ENCODE peak calls at places on chromosomes 12 and 14, in eight cellular contexts. One of them, this sample, is unnamed.

GRCh38 chr14:104882325-104882973 is 17.4 kb downstream of the CEP170B start:
- DNase-seq in cerebellar nuclear complex: no peak
- DNase-seq in A673: peak
- DNase-seq in T-helper 17 cell: peak
- DNase-seq in testis: no peak
- DNase-seq in AG09319: no peak
- DNase-seq in hepatic stellate cell: no peak
- DNase-seq in DMS 273 treated with DMSO at 0.1 percent for 48 hours: no peak
- DNase-seq in this sample: no peak

GRCh38 chr12:122121341-122122192 is 43.0 kb downstream of the MLXIP start:
- DNase-seq in cerebellar nuclear complex: no peak
- DNase-seq in A673: no peak
- DNase-seq in T-helper 17 cell: no peak
- DNase-seq in testis: no peak
- DNase-seq in AG09319: no peak
- DNase-seq in hepatic stellate cell: no peak
- DNase-seq in DMS 273 treated with DMSO at 0.1 percent for 48 hours: no peak
- DNase-seq in this sample: no peak

GRCh38 chr12:39490500-39491276 is 47.8 kb upstream of the KIF21A start:
- DNase-seq in cerebellar nuclear complex: no peak
- DNase-seq in A673: no peak
- DNase-seq in T-helper 17 cell: no peak
- DNase-seq in testis: no peak
- DNase-seq in AG09319: no peak
- DNase-seq in hepatic stellate cell: peak
- DNase-seq in DMS 273 treated with DMSO at 0.1 percent for 48 hours: no peak
- DNase-seq in this sample: no peak

GRCh38 chr14:103909531-103910261 is 18.6 kb upstream of the TDRD9 start:
- DNase-seq in cerebellar nuclear complex: no peak
- DNase-seq in A673: no peak
- DNase-seq in T-helper 17 cell: no peak
- DNase-seq in testis: no peak
- DNase-seq in AG09319: no peak
- DNase-seq in hepatic stellate cell: no peak
- DNase-seq in DMS 273 treated with DMSO at 0.1 percent for 48 hours: no peak
- DNase-seq in this sample: no peak

GRCh38 chr14:99177876-99178630 is 93.9 kb downstream of the BCL11B start:
- DNase-seq in cerebellar nuclear complex: no peak
- DNase-seq in A673: no peak
- DNase-seq in T-helper 17 cell: no peak
- DNase-seq in testis: no peak
- DNase-seq in AG09319: no peak
- DNase-seq in hepatic stellate cell: no peak
- DNase-seq in DMS 273 treated with DMSO at 0.1 percent for 48 hours: no peak
- DNase-seq in this sample: no peak

GRCh38 chr14:93023039-93023438 is 92.7 kb downstream of the ITPK1 start:
- DNase-seq in cerebellar nuclear complex: no peak
- DNase-seq in A673: peak
- DNase-seq in T-helper 17 cell: no peak
- DNase-seq in testis: peak
- DNase-seq in AG09319: no peak
- DNase-seq in hepatic stellate cell: no peak
- DNase-seq in DMS 273 treated with DMSO at 0.1 percent for 48 hours: no peak
- DNase-seq in this sample: no peak

GRCh38 chr14:50937325-50937724 is 7.0 kb downstream of the PYGL start:
- DNase-seq in cerebellar nuclear complex: no peak
- DNase-seq in A673: peak
- DNase-seq in T-helper 17 cell: no peak
- DNase-seq in testis: no peak
- DNase-seq in AG09319: no peak
- DNase-seq in hepatic stellate cell: no peak
- DNase-seq in DMS 273 treated with DMSO at 0.1 percent for 48 hours: no peak
- DNase-seq in this sample: no peak

GRCh38 chr14:77470192-77470870 is 12.4 kb downstream of the AHSA1 start:
- DNase-seq in cerebellar nuclear complex: no peak
- DNase-seq in A673: peak
- DNase-seq in T-helper 17 cell: no peak
- DNase-seq in testis: no peak
- DNase-seq in AG09319: no peak
- DNase-seq in hepatic stellate cell: no peak
- DNase-seq in DMS 273 treated with DMSO at 0.1 percent for 48 hours: no peak
- DNase-seq in this sample: no peak

GRCh38 chr12:122421815-122422737 is at the start of gene CLIP1:
- DNase-seq in cerebellar nuclear complex: no peak
- DNase-seq in A673: peak
- DNase-seq in T-helper 17 cell: peak
- DNase-seq in testis: peak
- DNase-seq in AG09319: peak
- DNase-seq in hepatic stellate cell: peak
- DNase-seq in DMS 273 treated with DMSO at 0.1 percent for 48 hours: no peak
- DNase-seq in this sample: peak

GRCh38 chr12:112322882-112323547 is 59.2 kb downstream of the HECTD4 start:
- DNase-seq in cerebellar nuclear complex: no peak
- DNase-seq in A673: no peak
- DNase-seq in T-helper 17 cell: no peak
- DNase-seq in testis: no peak
- DNase-seq in AG09319: no peak
- DNase-seq in hepatic stellate cell: no peak
- DNase-seq in DMS 273 treated with DMSO at 0.1 percent for 48 hours: no peak
- DNase-seq in this sample: no peak

GRCh38 chr12:105960319-105961076 is 178.3 kb downstream of the NUAK1 start:
- DNase-seq in cerebellar nuclear complex: no peak
- DNase-seq in A673: no peak
- DNase-seq in T-helper 17 cell: no peak
- DNase-seq in testis: peak
- DNase-seq in AG09319: no peak
- DNase-seq in hepatic stellate cell: no peak
- DNase-seq in DMS 273 treated with DMSO at 0.1 percent for 48 hours: no peak
- DNase-seq in this sample: no peak

GRCh38 chr12:25845415-25845814 is 113.1 kb upstream of the RASSF8 start:
- DNase-seq in cerebellar nuclear complex: no peak
- DNase-seq in A673: peak
- DNase-seq in T-helper 17 cell: no peak
- DNase-seq in testis: no peak
- DNase-seq in AG09319: no peak
- DNase-seq in hepatic stellate cell: no peak
- DNase-seq in DMS 273 treated with DMSO at 0.1 percent for 48 hours: no peak
- DNase-seq in this sample: no peak

GRCh38 chr12:92928431-92928961 is 599 bp downstream of the EEA1 start:
- DNase-seq in cerebellar nuclear complex: no peak
- DNase-seq in A673: no peak
- DNase-seq in T-helper 17 cell: no peak
- DNase-seq in testis: peak
- DNase-seq in AG09319: peak
- DNase-seq in hepatic stellate cell: peak
- DNase-seq in DMS 273 treated with DMSO at 0.1 percent for 48 hours: no peak
- DNase-seq in this sample: no peak

GRCh38 chr12:52977195-52977594 is 28.3 kb downstream of the KRT18 start:
- DNase-seq in cerebellar nuclear complex: no peak
- DNase-seq in A673: no peak
- DNase-seq in T-helper 17 cell: no peak
- DNase-seq in testis: no peak
- DNase-seq in AG09319: no peak
- DNase-seq in hepatic stellate cell: no peak
- DNase-seq in DMS 273 treated with DMSO at 0.1 percent for 48 hours: no peak
- DNase-seq in this sample: no peak

GRCh38 chr12:122035292-122035691 is 13.6 kb downstream of the BCL7A start:
- DNase-seq in cerebellar nuclear complex: no peak
- DNase-seq in A673: no peak
- DNase-seq in T-helper 17 cell: no peak
- DNase-seq in testis: no peak
- DNase-seq in AG09319: no peak
- DNase-seq in hepatic stellate cell: no peak
- DNase-seq in DMS 273 treated with DMSO at 0.1 percent for 48 hours: no peak
- DNase-seq in this sample: no peak

GRCh38 chr14:24943024-24943423 is 106.9 kb downstream of the STXBP6 start:
- DNase-seq in cerebellar nuclear complex: no peak
- DNase-seq in A673: peak
- DNase-seq in T-helper 17 cell: no peak
- DNase-seq in testis: no peak
- DNase-seq in AG09319: peak
- DNase-seq in hepatic stellate cell: no peak
- DNase-seq in DMS 273 treated with DMSO at 0.1 percent for 48 hours: no peak
- DNase-seq in this sample: no peak

GRCh38 chr12:14960548-14961465 is 594 bp downstream of the ARHGDIB start:
- DNase-seq in cerebellar nuclear complex: no peak
- DNase-seq in A673: peak
- DNase-seq in T-helper 17 cell: peak
- DNase-seq in testis: no peak
- DNase-seq in AG09319: no peak
- DNase-seq in hepatic stellate cell: no peak
- DNase-seq in DMS 273 treated with DMSO at 0.1 percent for 48 hours: no peak
- DNase-seq in this sample: no peak

GRCh38 chr14:64510825-64511679 is 6.5 kb downstream of the ZBTB1 start:
- DNase-seq in cerebellar nuclear complex: no peak
- DNase-seq in A673: peak
- DNase-seq in T-helper 17 cell: peak
- DNase-seq in testis: peak
- DNase-seq in AG09319: no peak
- DNase-seq in hepatic stellate cell: peak
- DNase-seq in DMS 273 treated with DMSO at 0.1 percent for 48 hours: peak
- DNase-seq in this sample: peak

GRCh38 chr12:29960113-29960512 is 176.4 kb upstream of the TMTC1 start:
- DNase-seq in cerebellar nuclear complex: no peak
- DNase-seq in A673: no peak
- DNase-seq in T-helper 17 cell: no peak
- DNase-seq in testis: no peak
- DNase-seq in AG09319: no peak
- DNase-seq in hepatic stellate cell: no peak
- DNase-seq in DMS 273 treated with DMSO at 0.1 percent for 48 hours: no peak
- DNase-seq in this sample: no peak

GRCh38 chr12:100901266-100901665 is 106.7 kb downstream of the ANO4 start:
- DNase-seq in cerebellar nuclear complex: no peak
- DNase-seq in A673: no peak
- DNase-seq in T-helper 17 cell: no peak
- DNase-seq in testis: no peak
- DNase-seq in AG09319: no peak
- DNase-seq in hepatic stellate cell: no peak
- DNase-seq in DMS 273 treated with DMSO at 0.1 percent for 48 hours: no peak
- DNase-seq in this sample: no peak

GRCh38 chr12:47270782-47271664 is 191.3 kb upstream of the AMIGO2 start:
- DNase-seq in cerebellar nuclear complex: no peak
- DNase-seq in A673: no peak
- DNase-seq in T-helper 17 cell: no peak
- DNase-seq in testis: no peak
- DNase-seq in AG09319: no peak
- DNase-seq in hepatic stellate cell: peak
- DNase-seq in DMS 273 treated with DMSO at 0.1 percent for 48 hours: no peak
- DNase-seq in this sample: no peak

GRCh38 chr12:83676896-83677295 is 990.2 kb downstream of the TMTC2 start:
- DNase-seq in cerebellar nuclear complex: no peak
- DNase-seq in A673: no peak
- DNase-seq in T-helper 17 cell: no peak
- DNase-seq in testis: no peak
- DNase-seq in AG09319: no peak
- DNase-seq in hepatic stellate cell: no peak
- DNase-seq in DMS 273 treated with DMSO at 0.1 percent for 48 hours: peak
- DNase-seq in this sample: no peak

GRCh38 chr14:32709072-32709471 is 229.6 kb upstream of the NPAS3 start:
- DNase-seq in cerebellar nuclear complex: no peak
- DNase-seq in A673: peak
- DNase-seq in T-helper 17 cell: no peak
- DNase-seq in testis: peak
- DNase-seq in AG09319: peak
- DNase-seq in hepatic stellate cell: no peak
- DNase-seq in DMS 273 treated with DMSO at 0.1 percent for 48 hours: no peak
- DNase-seq in this sample: no peak

GRCh38 chr12:50222275-50222783 is 55.2 kb upstream of the CERS5 start:
- DNase-seq in cerebellar nuclear complex: no peak
- DNase-seq in A673: peak
- DNase-seq in T-helper 17 cell: no peak
- DNase-seq in testis: peak
- DNase-seq in AG09319: peak
- DNase-seq in hepatic stellate cell: peak
- DNase-seq in DMS 273 treated with DMSO at 0.1 percent for 48 hours: peak
- DNase-seq in this sample: no peak

GRCh38 chr14:77580964-77581505 is 35.4 kb downstream of the SPTLC2 start:
- DNase-seq in cerebellar nuclear complex: no peak
- DNase-seq in A673: peak
- DNase-seq in T-helper 17 cell: no peak
- DNase-seq in testis: no peak
- DNase-seq in AG09319: no peak
- DNase-seq in hepatic stellate cell: peak
- DNase-seq in DMS 273 treated with DMSO at 0.1 percent for 48 hours: peak
- DNase-seq in this sample: no peak

GRCh38 chr12:53495903-53496751 is 3.1 kb downstream of the MAP3K12 start:
- DNase-seq in cerebellar nuclear complex: no peak
- DNase-seq in A673: no peak
- DNase-seq in T-helper 17 cell: no peak
- DNase-seq in testis: peak
- DNase-seq in AG09319: peak
- DNase-seq in hepatic stellate cell: peak
- DNase-seq in DMS 273 treated with DMSO at 0.1 percent for 48 hours: no peak
- DNase-seq in this sample: no peak

GRCh38 chr12:90017316-90017715 is 308.7 kb upstream of the ATP2B1 start:
- DNase-seq in cerebellar nuclear complex: no peak
- DNase-seq in A673: no peak
- DNase-seq in T-helper 17 cell: no peak
- DNase-seq in testis: no peak
- DNase-seq in AG09319: no peak
- DNase-seq in hepatic stellate cell: no peak
- DNase-seq in DMS 273 treated with DMSO at 0.1 percent for 48 hours: no peak
- DNase-seq in this sample: no peak

GRCh38 chr12:108696111-108696995 is 35.0 kb downstream of the CORO1C start:
- DNase-seq in cerebellar nuclear complex: no peak
- DNase-seq in A673: no peak
- DNase-seq in T-helper 17 cell: no peak
- DNase-seq in testis: no peak
- DNase-seq in AG09319: peak
- DNase-seq in hepatic stellate cell: peak
- DNase-seq in DMS 273 treated with DMSO at 0.1 percent for 48 hours: no peak
- DNase-seq in this sample: no peak

GRCh38 chr12:56521209-56521589 is 421 bp upstream of the RBMS2 start:
- DNase-seq in cerebellar nuclear complex: no peak
- DNase-seq in A673: no peak
- DNase-seq in T-helper 17 cell: no peak
- DNase-seq in testis: no peak
- DNase-seq in AG09319: no peak
- DNase-seq in hepatic stellate cell: no peak
- DNase-seq in DMS 273 treated with DMSO at 0.1 percent for 48 hours: no peak
- DNase-seq in this sample: no peak

GRCh38 chr12:69415471-69416275 is 54.5 kb upstream of the FRS2 start:
- DNase-seq in cerebellar nuclear complex: no peak
- DNase-seq in A673: peak
- DNase-seq in T-helper 17 cell: no peak
- DNase-seq in testis: peak
- DNase-seq in AG09319: peak
- DNase-seq in hepatic stellate cell: peak
- DNase-seq in DMS 273 treated with DMSO at 0.1 percent for 48 hours: no peak
- DNase-seq in this sample: peak

GRCh38 chr12:13197526-13198141 is 1.1 kb downstream of the EMP1 start:
- DNase-seq in cerebellar nuclear complex: no peak
- DNase-seq in A673: peak
- DNase-seq in T-helper 17 cell: no peak
- DNase-seq in testis: peak
- DNase-seq in AG09319: no peak
- DNase-seq in hepatic stellate cell: no peak
- DNase-seq in DMS 273 treated with DMSO at 0.1 percent for 48 hours: no peak
- DNase-seq in this sample: no peak